ENCODE peak calls at places on chromosomes 1 and 21, in nine cellular contexts. One of them, this sample, is unnamed.

GRCh38 chr1:7552402-7552801 is 218.7 kb upstream of the VAMP3 start:
- DNase-seq in RWPE1: no peak
- DNase-seq in GM13976: no peak
- DNase-seq in activated CD8-positive, alpha-beta T cell treated with anti-CD3 and anti-CD28 coated beads for 36 hours: no peak
- DNase-seq in tibial artery: no peak
- DNase-seq in ovary: peak; percentile 30
- DNase-seq in activated B cell treated with CpG ODN at 0.5 μM for 24 hours: no peak
- DNase-seq in AG04450: no peak
- DNase-seq in upper lobe of left lung: no peak
- DNase-seq in this sample: no peak

GRCh38 chr1:177800386-177801058 is 169.3 kb downstream of the SEC16B start:
- DNase-seq in RWPE1: peak; percentile 34
- DNase-seq in GM13976: no peak
- DNase-seq in activated CD8-positive, alpha-beta T cell treated with anti-CD3 and anti-CD28 coated beads for 36 hours: peak; percentile 2
- DNase-seq in tibial artery: no peak
- DNase-seq in ovary: no peak
- DNase-seq in activated B cell treated with CpG ODN at 0.5 μM for 24 hours: no peak
- DNase-seq in AG04450: no peak
- DNase-seq in upper lobe of left lung: no peak
- DNase-seq in this sample: no peak

GRCh38 chr1:244409648-244410164 is 42.0 kb downstream of the ADSS2 start:
- DNase-seq in RWPE1: no peak
- DNase-seq in GM13976: peak; percentile 40
- DNase-seq in activated CD8-positive, alpha-beta T cell treated with anti-CD3 and anti-CD28 coated beads for 36 hours: no peak
- DNase-seq in tibial artery: no peak
- DNase-seq in ovary: no peak
- DNase-seq in activated B cell treated with CpG ODN at 0.5 μM for 24 hours: no peak
- DNase-seq in AG04450: no peak
- DNase-seq in upper lobe of left lung: no peak
- DNase-seq in this sample: no peak

GRCh38 chr1:169576934-169577331 is 9.3 kb downstream of the F5 start:
- DNase-seq in RWPE1: no peak
- DNase-seq in GM13976: no peak
- DNase-seq in activated CD8-positive, alpha-beta T cell treated with anti-CD3 and anti-CD28 coated beads for 36 hours: no peak
- DNase-seq in tibial artery: no peak
- DNase-seq in ovary: no peak
- DNase-seq in activated B cell treated with CpG ODN at 0.5 μM for 24 hours: no peak
- DNase-seq in AG04450: no peak
- DNase-seq in upper lobe of left lung: no peak
- DNase-seq in this sample: no peak

GRCh38 chr1:59484090-59484489 is 187.2 kb downstream of the FGGY start:
- DNase-seq in RWPE1: peak; percentile 85
- DNase-seq in GM13976: no peak
- DNase-seq in activated CD8-positive, alpha-beta T cell treated with anti-CD3 and anti-CD28 coated beads for 36 hours: no peak
- DNase-seq in tibial artery: no peak
- DNase-seq in ovary: no peak
- DNase-seq in activated B cell treated with CpG ODN at 0.5 μM for 24 hours: no peak
- DNase-seq in AG04450: peak; percentile 67
- DNase-seq in upper lobe of left lung: no peak
- DNase-seq in this sample: no peak

GRCh38 chr1:113058861-113059441 is 14.0 kb upstream of the LRIG2 start:
- DNase-seq in RWPE1: no peak
- DNase-seq in GM13976: no peak
- DNase-seq in activated CD8-positive, alpha-beta T cell treated with anti-CD3 and anti-CD28 coated beads for 36 hours: no peak
- DNase-seq in tibial artery: no peak
- DNase-seq in ovary: no peak
- DNase-seq in activated B cell treated with CpG ODN at 0.5 μM for 24 hours: no peak
- DNase-seq in AG04450: no peak
- DNase-seq in upper lobe of left lung: no peak
- DNase-seq in this sample: no peak

GRCh38 chr21:35571910-35572309 is 488.4 kb downstream of the SETD4 start:
- DNase-seq in RWPE1: no peak
- DNase-seq in GM13976: no peak
- DNase-seq in activated CD8-positive, alpha-beta T cell treated with anti-CD3 and anti-CD28 coated beads for 36 hours: no peak
- DNase-seq in tibial artery: no peak
- DNase-seq in ovary: no peak
- DNase-seq in activated B cell treated with CpG ODN at 0.5 μM for 24 hours: no peak
- DNase-seq in AG04450: no peak
- DNase-seq in upper lobe of left lung: no peak
- DNase-seq in this sample: no peak

GRCh38 chr1:223216482-223217205 is 73.6 kb upstream of the TLR5 start:
- DNase-seq in RWPE1: no peak
- DNase-seq in GM13976: no peak
- DNase-seq in activated CD8-positive, alpha-beta T cell treated with anti-CD3 and anti-CD28 coated beads for 36 hours: no peak
- DNase-seq in tibial artery: no peak
- DNase-seq in ovary: no peak
- DNase-seq in activated B cell treated with CpG ODN at 0.5 μM for 24 hours: no peak
- DNase-seq in AG04450: no peak
- DNase-seq in upper lobe of left lung: no peak
- DNase-seq in this sample: peak; percentile 39

GRCh38 chr1:30104551-30104950 is 618.8 kb downstream of the MATN1 start:
- DNase-seq in RWPE1: no peak
- DNase-seq in GM13976: no peak
- DNase-seq in activated CD8-positive, alpha-beta T cell treated with anti-CD3 and anti-CD28 coated beads for 36 hours: no peak
- DNase-seq in tibial artery: no peak
- DNase-seq in ovary: no peak
- DNase-seq in activated B cell treated with CpG ODN at 0.5 μM for 24 hours: no peak
- DNase-seq in AG04450: no peak
- DNase-seq in upper lobe of left lung: no peak
- DNase-seq in this sample: no peak

GRCh38 chr1:30102605-30103004 is 620.8 kb downstream of the MATN1 start:
- DNase-seq in RWPE1: no peak
- DNase-seq in GM13976: no peak
- DNase-seq in activated CD8-positive, alpha-beta T cell treated with anti-CD3 and anti-CD28 coated beads for 36 hours: no peak
- DNase-seq in tibial artery: no peak
- DNase-seq in ovary: no peak
- DNase-seq in activated B cell treated with CpG ODN at 0.5 μM for 24 hours: no peak
- DNase-seq in AG04450: no peak
- DNase-seq in upper lobe of left lung: no peak
- DNase-seq in this sample: no peak

GRCh38 chr1:30103708-30104107 is 619.7 kb downstream of the MATN1 start:
- DNase-seq in RWPE1: no peak
- DNase-seq in GM13976: no peak
- DNase-seq in activated CD8-positive, alpha-beta T cell treated with anti-CD3 and anti-CD28 coated beads for 36 hours: no peak
- DNase-seq in tibial artery: no peak
- DNase-seq in ovary: no peak
- DNase-seq in activated B cell treated with CpG ODN at 0.5 μM for 24 hours: no peak
- DNase-seq in AG04450: no peak
- DNase-seq in upper lobe of left lung: no peak
- DNase-seq in this sample: no peak

GRCh38 chr1:30109853-30110252 is 613.5 kb downstream of the MATN1 start:
- DNase-seq in RWPE1: no peak
- DNase-seq in GM13976: no peak
- DNase-seq in activated CD8-positive, alpha-beta T cell treated with anti-CD3 and anti-CD28 coated beads for 36 hours: no peak
- DNase-seq in tibial artery: no peak
- DNase-seq in ovary: peak; percentile 41
- DNase-seq in activated B cell treated with CpG ODN at 0.5 μM for 24 hours: no peak
- DNase-seq in AG04450: peak; percentile 33
- DNase-seq in upper lobe of left lung: no peak
- DNase-seq in this sample: no peak

GRCh38 chr1:30106125-30106524 is 617.3 kb downstream of the MATN1 start:
- DNase-seq in RWPE1: peak; percentile 27
- DNase-seq in GM13976: no peak
- DNase-seq in activated CD8-positive, alpha-beta T cell treated with anti-CD3 and anti-CD28 coated beads for 36 hours: peak; percentile 21
- DNase-seq in tibial artery: no peak
- DNase-seq in ovary: no peak
- DNase-seq in activated B cell treated with CpG ODN at 0.5 μM for 24 hours: no peak
- DNase-seq in AG04450: no peak
- DNase-seq in upper lobe of left lung: no peak
- DNase-seq in this sample: no peak
- TF ChIP-seq CTCF in RWPE1: peak; percentile 22
- TF ChIP-seq CTCF in GM13976: peak; percentile 13
- TF ChIP-seq CTCF in activated CD8-positive, alpha-beta T cell treated with anti-CD3 and anti-CD28 coated beads for 36 hours: no peak
- TF ChIP-seq CTCF in tibial artery: peak; percentile 38
- TF ChIP-seq CTCF in ovary: peak; percentile 14
- TF ChIP-seq CTCF in activated B cell treated with CpG ODN at 0.5 μM for 24 hours: no peak
- TF ChIP-seq CTCF in AG04450: peak; percentile 67
- TF ChIP-seq CTCF in upper lobe of left lung: peak; percentile 26
- TF ChIP-seq CTCF in this sample: peak; percentile 79

GRCh38 chr1:115717541-115717940 is 51.0 kb downstream of the CASQ2 start:
- DNase-seq in RWPE1: no peak
- DNase-seq in GM13976: peak; percentile 21
- DNase-seq in activated CD8-positive, alpha-beta T cell treated with anti-CD3 and anti-CD28 coated beads for 36 hours: peak; percentile 65
- DNase-seq in tibial artery: no peak
- DNase-seq in ovary: peak; percentile 39
- DNase-seq in activated B cell treated with CpG ODN at 0.5 μM for 24 hours: no peak
- DNase-seq in AG04450: no peak
- DNase-seq in upper lobe of left lung: no peak
- DNase-seq in this sample: no peak
- TF ChIP-seq CTCF in RWPE1: no peak
- TF ChIP-seq CTCF in GM13976: peak; percentile 15
- TF ChIP-seq CTCF in activated CD8-positive, alpha-beta T cell treated with anti-CD3 and anti-CD28 coated beads for 36 hours: peak; percentile 22
- TF ChIP-seq CTCF in tibial artery: peak; percentile 69
- TF ChIP-seq CTCF in ovary: peak; percentile 24
- TF ChIP-seq CTCF in activated B cell treated with CpG ODN at 0.5 μM for 24 hours: no peak
- TF ChIP-seq CTCF in AG04450: peak; percentile 53
- TF ChIP-seq CTCF in upper lobe of left lung: peak; percentile 61
- TF ChIP-seq CTCF in this sample: peak; percentile 71

GRCh38 chr1:27669876-27670275 is 2.1 kb downstream of the IFI6 start:
- DNase-seq in RWPE1: no peak
- DNase-seq in GM13976: no peak
- DNase-seq in activated CD8-positive, alpha-beta T cell treated with anti-CD3 and anti-CD28 coated beads for 36 hours: no peak
- DNase-seq in tibial artery: peak; percentile 32
- DNase-seq in ovary: no peak
- DNase-seq in activated B cell treated with CpG ODN at 0.5 μM for 24 hours: no peak
- DNase-seq in AG04450: no peak
- DNase-seq in upper lobe of left lung: no peak
- DNase-seq in this sample: no peak

GRCh38 chr1:27672750-27673112 is 739 bp upstream of the IFI6 start:
- DNase-seq in RWPE1: no peak
- DNase-seq in GM13976: no peak
- DNase-seq in activated CD8-positive, alpha-beta T cell treated with anti-CD3 and anti-CD28 coated beads for 36 hours: no peak
- DNase-seq in tibial artery: no peak
- DNase-seq in ovary: no peak
- DNase-seq in activated B cell treated with CpG ODN at 0.5 μM for 24 hours: no peak
- DNase-seq in AG04450: no peak
- DNase-seq in upper lobe of left lung: no peak
- DNase-seq in this sample: no peak

GRCh38 chr1:27668808-27669723 is 2.9 kb downstream of the IFI6 start:
- DNase-seq in RWPE1: peak; percentile 67
- DNase-seq in GM13976: peak; percentile 83
- DNase-seq in activated CD8-positive, alpha-beta T cell treated with anti-CD3 and anti-CD28 coated beads for 36 hours: peak; percentile 91
- DNase-seq in tibial artery: peak; percentile 86
- DNase-seq in ovary: peak; percentile 82
- DNase-seq in activated B cell treated with CpG ODN at 0.5 μM for 24 hours: peak; percentile 85
- DNase-seq in AG04450: no peak
- DNase-seq in upper lobe of left lung: peak; percentile 98
- DNase-seq in this sample: peak; percentile 89

GRCh38 chr1:27668121-27668807 is 3.7 kb downstream of the IFI6 start:
- DNase-seq in RWPE1: no peak
- DNase-seq in GM13976: no peak
- DNase-seq in activated CD8-positive, alpha-beta T cell treated with anti-CD3 and anti-CD28 coated beads for 36 hours: no peak
- DNase-seq in tibial artery: peak; percentile 53
- DNase-seq in ovary: no peak
- DNase-seq in activated B cell treated with CpG ODN at 0.5 μM for 24 hours: no peak
- DNase-seq in AG04450: no peak
- DNase-seq in upper lobe of left lung: peak; percentile 87
- DNase-seq in this sample: no peak

GRCh38 chr1:27671964-27672749 is at the start of gene IFI6:
- DNase-seq in RWPE1: peak; percentile 100
- DNase-seq in GM13976: peak; percentile 87
- DNase-seq in activated CD8-positive, alpha-beta T cell treated with anti-CD3 and anti-CD28 coated beads for 36 hours: peak; percentile 88
- DNase-seq in tibial artery: peak; percentile 95
- DNase-seq in ovary: peak; percentile 86
- DNase-seq in activated B cell treated with CpG ODN at 0.5 μM for 24 hours: peak; percentile 63
- DNase-seq in AG04450: peak; percentile 92
- DNase-seq in upper lobe of left lung: no peak
- DNase-seq in this sample: peak; percentile 82
- TF ChIP-seq CTCF in RWPE1: peak; percentile 42
- TF ChIP-seq CTCF in GM13976: peak; percentile 13
- TF ChIP-seq CTCF in activated CD8-positive, alpha-beta T cell treated with anti-CD3 and anti-CD28 coated beads for 36 hours: peak; percentile 35
- TF ChIP-seq CTCF in tibial artery: peak; percentile 59
- TF ChIP-seq CTCF in ovary: peak; percentile 43
- TF ChIP-seq CTCF in activated B cell treated with CpG ODN at 0.5 μM for 24 hours: no peak
- TF ChIP-seq CTCF in AG04450: peak; percentile 51
- TF ChIP-seq CTCF in upper lobe of left lung: peak; percentile 55
- TF ChIP-seq CTCF in this sample: peak; percentile 73

GRCh38 chr1:90969241-90969640 is 52.6 kb downstream of the ZNF644 start:
- DNase-seq in RWPE1: no peak
- DNase-seq in GM13976: no peak
- DNase-seq in activated CD8-positive, alpha-beta T cell treated with anti-CD3 and anti-CD28 coated beads for 36 hours: no peak
- DNase-seq in tibial artery: no peak
- DNase-seq in ovary: no peak
- DNase-seq in activated B cell treated with CpG ODN at 0.5 μM for 24 hours: no peak
- DNase-seq in AG04450: no peak
- DNase-seq in upper lobe of left lung: no peak
- DNase-seq in this sample: no peak

GRCh38 chr1:90973897-90974798 is 47.7 kb downstream of the ZNF644 start:
- DNase-seq in RWPE1: peak; percentile 47
- DNase-seq in GM13976: no peak
- DNase-seq in activated CD8-positive, alpha-beta T cell treated with anti-CD3 and anti-CD28 coated beads for 36 hours: no peak
- DNase-seq in tibial artery: no peak
- DNase-seq in ovary: no peak
- DNase-seq in activated B cell treated with CpG ODN at 0.5 μM for 24 hours: no peak
- DNase-seq in AG04450: no peak
- DNase-seq in upper lobe of left lung: no peak
- DNase-seq in this sample: no peak

GRCh38 chr1:90964444-90965035 is 57.3 kb downstream of the ZNF644 start:
- DNase-seq in RWPE1: no peak
- DNase-seq in GM13976: no peak
- DNase-seq in activated CD8-positive, alpha-beta T cell treated with anti-CD3 and anti-CD28 coated beads for 36 hours: no peak
- DNase-seq in tibial artery: no peak
- DNase-seq in ovary: no peak
- DNase-seq in activated B cell treated with CpG ODN at 0.5 μM for 24 hours: no peak
- DNase-seq in AG04450: no peak
- DNase-seq in upper lobe of left lung: no peak
- DNase-seq in this sample: no peak

DNA sequence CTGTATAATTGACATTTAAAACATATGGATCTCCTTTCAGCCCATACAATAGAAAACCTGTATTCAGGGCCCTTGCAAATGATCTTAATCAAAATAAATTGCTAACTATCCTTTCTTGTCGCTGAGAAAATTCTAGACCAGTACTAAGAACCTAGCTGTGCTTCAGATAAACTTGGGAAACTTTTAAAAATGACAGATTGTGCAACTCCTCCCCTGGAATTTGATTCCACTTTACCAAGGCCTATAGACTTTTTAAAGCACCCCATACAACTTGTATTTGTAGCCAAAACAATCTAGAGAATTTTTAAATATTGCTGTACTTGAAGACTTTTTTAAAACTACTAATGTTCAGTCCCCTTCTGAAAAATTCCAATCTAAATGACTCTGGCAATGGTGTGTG is 51.6 kb downstream of the ZNF644 start:
- DNase-seq in RWPE1: no peak
- DNase-seq in GM13976: no peak
- DNase-seq in activated CD8-positive, alpha-beta T cell treated with anti-CD3 and anti-CD28 coated beads for 36 hours: no peak
- DNase-seq in tibial artery: no peak
- DNase-seq in ovary: no peak
- DNase-seq in activated B cell treated with CpG ODN at 0.5 μM for 24 hours: no peak
- DNase-seq in AG04450: no peak
- DNase-seq in upper lobe of left lung: no peak
- DNase-seq in this sample: no peak
- TF ChIP-seq CTCF in RWPE1: no peak
- TF ChIP-seq CTCF in GM13976: no peak
- TF ChIP-seq CTCF in activated CD8-positive, alpha-beta T cell treated with anti-CD3 and anti-CD28 coated beads for 36 hours: no peak
- TF ChIP-seq CTCF in tibial artery: no peak
- TF ChIP-seq CTCF in ovary: no peak
- TF ChIP-seq CTCF in activated B cell treated with CpG ODN at 0.5 μM for 24 hours: no peak
- TF ChIP-seq CTCF in AG04450: no peak
- TF ChIP-seq CTCF in upper lobe of left lung: no peak
- TF ChIP-seq CTCF in this sample: no peak

GRCh38 chr1:37809942-37810341 is 1.9 kb upstream of the YRDC start:
- DNase-seq in RWPE1: no peak
- DNase-seq in GM13976: no peak
- DNase-seq in activated CD8-positive, alpha-beta T cell treated with anti-CD3 and anti-CD28 coated beads for 36 hours: no peak
- DNase-seq in tibial artery: no peak
- DNase-seq in ovary: no peak
- DNase-seq in activated B cell treated with CpG ODN at 0.5 μM for 24 hours: no peak
- DNase-seq in AG04450: no peak
- DNase-seq in upper lobe of left lung: no peak
- DNase-seq in this sample: no peak
- TF ChIP-seq CTCF in RWPE1: no peak
- TF ChIP-seq CTCF in GM13976: no peak
- TF ChIP-seq CTCF in activated CD8-positive, alpha-beta T cell treated with anti-CD3 and anti-CD28 coated beads for 36 hours: no peak
- TF ChIP-seq CTCF in tibial artery: no peak
- TF ChIP-seq CTCF in ovary: no peak
- TF ChIP-seq CTCF in activated B cell treated with CpG ODN at 0.5 μM for 24 hours: no peak
- TF ChIP-seq CTCF in AG04450: no peak
- TF ChIP-seq CTCF in upper lobe of left lung: no peak
- TF ChIP-seq CTCF in this sample: no peak

This sample was measured in type B pancreatic cell.